ENCODE peak calls at places on chromosome 3, in eight cellular contexts. J is naive thymus-derived CD8-positive, alpha-beta T cell; Y is ELR; R is adipocyte; P is H9; X is lung microvascular endothelial cell; C is effector CD4-positive, alpha-beta T cell; V is NCI-H1092 treated with DMSO at 0.1 percent for 48 hours. N is an unnamed sample.

GRCh38 chr3:43259626-43260025 is 26.7 kb upstream of the SNRK start:
- DNase-seq in J (no peak), Y (peak), R (no peak), P (no peak), X (no peak), C (no peak), V (no peak), N (no peak)

GRCh38 chr3:98513736-98514135 is 9.0 kb downstream of the CLDND1 start:
- DNase-seq in J (no peak), Y (no peak), R (no peak), P (no peak), X (no peak), C (no peak), V (no peak), N (no peak)

GRCh38 chr3:16430717-16431630 is 82.5 kb downstream of the RFTN1 start:
- DNase-seq in J (no peak), Y (no peak), R (no peak), P (no peak), X (no peak), C (no peak), V (no peak), N (no peak)

GRCh38 chr3:119969759-119970158 is 124.5 kb downstream of the GSK3B start:
- DNase-seq in J (no peak), Y (no peak), R (no peak), P (no peak), X (no peak), C (no peak), V (no peak), N (no peak)

GRCh38 chr3:172449468-172450149 is 1.4 kb upstream of the GHSR start:
- DNase-seq in J (no peak), Y (peak), R (peak), P (peak), X (peak), C (no peak), V (no peak), N (no peak)

GRCh38 chr3:56624725-56625124 is 58.3 kb downstream of the TASOR start:
- DNase-seq in J (no peak), Y (peak), R (peak), P (no peak), X (no peak), C (no peak), V (no peak), N (no peak)

GRCh38 chr3:73508330-73508954 is 116.3 kb downstream of the PDZRN3 start:
- DNase-seq in J (no peak), Y (peak), R (peak), P (peak), X (peak), C (no peak), V (peak), N (no peak)

GRCh38 chr3:179451335-179452165 is at the start of gene GNB4:
- DNase-seq in J (peak), Y (peak), R (peak), P (peak), X (peak), C (peak), V (peak), N (no peak)

GRCh38 chr3:20340324-20340928 is 154.4 kb upstream of the SGO1 start:
- DNase-seq in J (peak), Y (peak), R (peak), P (peak), X (peak), C (peak), V (peak), N (peak)

GRCh38 chr3:69700949-69701348 is 38.3 kb upstream of the MITF start:
- DNase-seq in J (no peak), Y (no peak), R (no peak), P (no peak), X (no peak), C (no peak), V (no peak), N (no peak)

GRCh38 chr3:27827041-27827440 is 104.9 kb upstream of the EOMES start:
- DNase-seq in J (no peak), Y (no peak), R (no peak), P (no peak), X (no peak), C (no peak), V (no peak), N (no peak)

GRCh38 chr3:63706321-63707085 is 54.0 kb downstream of the SNTN start:
- DNase-seq in J (no peak), Y (peak), R (peak), P (no peak), X (no peak), C (no peak), V (no peak), N (no peak)

GRCh38 chr3:58209933-58210332 is 839 bp downstream of the DNASE1L3 start:
- DNase-seq in J (no peak), Y (no peak), R (no peak), P (no peak), X (no peak), C (no peak), V (no peak), N (no peak)

GRCh38 chr3:146561879-146562278 is 17.5 kb upstream of the PLSCR1 start:
- DNase-seq in J (no peak), Y (no peak), R (peak), P (no peak), X (no peak), C (no peak), V (no peak), N (no peak)

GRCh38 chr3:100032262-100032661 is 82.0 kb downstream of the FILIP1L start:
- DNase-seq in J (no peak), Y (peak), R (peak), P (no peak), X (peak), C (no peak), V (no peak), N (no peak)

GRCh38 chr3:133926736-133927542 is 31.3 kb upstream of the RAB6B start:
- DNase-seq in J (no peak), Y (no peak), R (peak), P (peak), X (no peak), C (no peak), V (peak), N (no peak)